ENCODE peak calls at places on chromosomes 12 and 14, in six cellular contexts. P, T, A, L, R and B are unnamed samples.

GRCh38 chr12:5807090-5807414 is 138.0 kb downstream of the ANO2 start:
- DNase-seq in P (peak), A (no peak), T (no peak), L (no peak), R (no peak), B (no peak)

GRCh38 chr12:28513983-28514382 is 323.7 kb downstream of the CCDC91 start:
- DNase-seq in P (no peak), A (no peak), R (no peak), L (no peak), T (no peak), B (no peak)

GRCh38 chr12:130344529-130344928 is 6.8 kb downstream of the PIWIL1 start:
- DNase-seq in A (no peak), T (no peak), P (no peak), R (no peak), L (no peak), B (no peak)

GRCh38 chr12:122545855-122546254 is 18.8 kb downstream of the KNTC1 start:
- DNase-seq in R (no peak), P (no peak), L (no peak), A (no peak), T (no peak), B (no peak)

GRCh38 chr12:31655208-31655607 is 4.3 kb upstream of the ETFBKMT start:
- DNase-seq in P (no peak), A (no peak), T (no peak), R (no peak), L (no peak), B (no peak)

GRCh38 chr12:83365317-83365716 is 678.6 kb downstream of the TMTC2 start:
- DNase-seq in P (no peak), T (no peak), R (no peak), A (no peak), L (no peak), B (no peak)

GRCh38 chr14:23058654-23059504 is 1.6 kb upstream of the CDH24 start:
- DNase-seq in P (no peak), A (no peak), R (no peak), T (no peak), L (no peak), B (no peak)

GRCh38 chr12:46555379-46555778 is 182.8 kb upstream of the SLC38A2 start:
- DNase-seq in L (no peak), P (no peak), R (no peak), A (no peak), T (no peak), B (no peak)

GRCh38 chr14:104367811-104368750 is 211.5 kb upstream of the C14orf180 start:
- DNase-seq in P (no peak), R (no peak), A (no peak), L (no peak), T (no peak), B (no peak)

GRCh38 chr14:69877492-69877891 is 1.7 kb upstream of the SMOC1 start:
- DNase-seq in A (no peak), P (peak), R (no peak), T (no peak), L (peak), B (peak)

GRCh38 chr12:12034344-12034743 is 36.4 kb upstream of the BCL2L14 start:
- DNase-seq in L (no peak), A (no peak), R (no peak), T (no peak), P (no peak), B (no peak)

GRCh38 chr12:12033589-12034223 is 37.0 kb upstream of the BCL2L14 start:
- DNase-seq in A (no peak), R (no peak), T (no peak), P (no peak), L (no peak), B (no peak)

GRCh38 chr12:12032771-12033588 is 37.8 kb upstream of the BCL2L14 start:
- DNase-seq in P (peak), L (peak), R (no peak), T (peak), A (peak), B (peak)

GRCh38 chr12:12029653-12030052 is 41.1 kb upstream of the BCL2L14 start:
- DNase-seq in L (no peak), T (no peak), A (no peak), P (no peak), R (no peak), B (no peak)

DNA sequence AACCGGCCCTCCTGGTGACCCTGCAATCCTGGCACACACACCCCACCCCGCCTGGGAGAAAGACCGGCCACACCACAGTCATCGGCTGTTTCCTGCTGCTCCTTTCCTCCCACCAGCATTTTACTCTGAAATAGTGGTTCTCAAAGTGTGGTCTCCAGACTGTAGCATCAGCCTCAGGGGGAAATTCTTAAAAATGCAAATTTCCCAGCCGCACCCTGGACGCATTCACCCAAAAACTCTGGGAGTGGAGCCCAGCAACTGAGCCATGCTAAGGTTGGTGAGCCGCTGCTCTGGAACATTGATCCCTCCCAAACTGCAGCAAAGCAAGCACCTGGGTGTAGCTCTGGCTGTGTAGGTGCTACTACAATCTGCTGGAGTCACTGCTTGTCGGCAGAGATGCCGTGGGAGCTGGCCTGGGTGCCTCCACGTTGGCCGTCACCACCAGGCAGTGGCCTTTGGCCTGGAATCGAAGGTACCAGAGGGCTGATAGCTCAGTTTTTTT is 38.4 kb upstream of the BCL2L14 start:
- DNase-seq in A (no peak), T (no peak), R (no peak), P (no peak), L (no peak), B (no peak)
- H3K9ac ChIP-seq in A (peak), T (no peak), R (no peak), P (no peak), L (no peak), B (no peak)

GRCh38 chr12:108890208-108890607 is 10.3 kb downstream of the DAO start:
- DNase-seq in L (peak), T (no peak), A (no peak), R (no peak), P (no peak), B (peak)
- TF ChIP-seq MAX in L (no peak), T (no peak), A (no peak), R (no peak), P (no peak), B (no peak)

GRCh38 chr14:67695394-67695949 is at the start of gene RDH11:
- DNase-seq in R (peak), T (peak), L (peak), P (peak), A (peak), B (peak)
- TF ChIP-seq POLR2A in R (peak), T (peak), L (peak), P (peak), A (peak), B (peak)

GRCh38 chr12:77946541-77947021 is 115.9 kb downstream of the NAV3 start:
- DNase-seq in A (no peak), R (no peak), T (no peak), P (no peak), L (no peak), B (no peak)
- H3K9ac ChIP-seq in A (no peak), R (no peak), T (no peak), P (peak), L (no peak), B (no peak)

GRCh38 chr12:114371733-114372132 is 34.2 kb downstream of the TBX5 start:
- DNase-seq in R (no peak), A (no peak), P (no peak), T (no peak), L (no peak), B (no peak)

GRCh38 chr12:114371250-114371649 is 34.7 kb downstream of the TBX5 start:
- DNase-seq in P (no peak), L (no peak), R (no peak), A (no peak), T (no peak), B (no peak)

GRCh38 chr12:114368685-114369084 is 37.3 kb downstream of the TBX5 start:
- DNase-seq in A (no peak), L (no peak), T (no peak), R (no peak), P (no peak), B (no peak)

GRCh38 chr12:114369088-114369487 is 36.9 kb downstream of the TBX5 start:
- DNase-seq in L (no peak), A (no peak), R (no peak), T (no peak), P (no peak), B (no peak)
- TF ChIP-seq MAX in L (no peak), A (no peak), R (no peak), T (no peak), P (no peak), B (no peak)

GRCh38 chr12:48927261-48927660 is 2.0 kb upstream of the FKBP11 start:
- DNase-seq in P (no peak), R (no peak), L (no peak), A (no peak), T (no peak), B (no peak)

GRCh38 chr12:48923117-48923516 is 2.2 kb downstream of the FKBP11 start:
- DNase-seq in P (no peak), A (no peak), R (no peak), L (no peak), T (no peak), B (no peak)

GRCh38 chr12:48929551-48929950 is 4.3 kb upstream of the FKBP11 start:
- DNase-seq in A (no peak), L (no peak), T (no peak), R (no peak), P (no peak), B (no peak)

GRCh38 chr12:48924617-48925217 is 575 bp downstream of the FKBP11 start:
- DNase-seq in T (no peak), P (no peak), R (peak), A (peak), L (no peak), B (peak)

GRCh38 chr12:48925218-48925871 is at the start of gene FKBP11:
- DNase-seq in A (peak), L (no peak), T (no peak), P (no peak), R (peak), B (peak)
- TF ChIP-seq POLR2A in A (peak), L (no peak), T (no peak), P (no peak), R (peak), B (peak)